ENCODE peak calls at places on chromosome 9, in nine cellular contexts. O is SJCRH30; E is right atrium auricular region; C is upper lobe of right lung; G is GM23248; V is gastrocnemius medialis; A is psoas muscle; K is body of pancreas; B is CD8-positive, alpha-beta memory T cell. T is an unnamed sample.
A peak's percentile ranks its signal among the peaks of the same experiment; 100 is the strongest.

GRCh38 chr9:7186175-7186574 is 428.4 kb downstream of the KDM4C start:
- DNase-seq in O (peak; percentile 54), E (no peak), C (no peak), G (peak; percentile 18), V (no peak), A (no peak), K (no peak), B (no peak), T (no peak)

GRCh38 chr9:134360897-134361296 is 34.6 kb downstream of the RXRA start:
- DNase-seq in O (no peak), E (no peak), C (no peak), G (peak; percentile 90), V (no peak), A (no peak), K (peak; percentile 58), B (no peak), T (no peak)

GRCh38 chr9:15211994-15212501 is 95.0 kb downstream of the TTC39B start:
- DNase-seq in O (no peak), E (no peak), C (no peak), G (peak; percentile 62), V (no peak), A (no peak), K (no peak), B (no peak), T (no peak)

GRCh38 chr9:126626117-126627022 is 12.6 kb downstream of the LMX1B start:
- DNase-seq in O (no peak), E (no peak), C (no peak), G (no peak), V (no peak), A (no peak), K (no peak), B (no peak), T (no peak)

GRCh38 chr9:127803507-127804352 is 1.0 kb downstream of the FPGS start:
- DNase-seq in O (no peak), E (no peak), C (peak; percentile 75), G (peak; percentile 81), V (peak; percentile 49), A (no peak), K (no peak), B (no peak), T (no peak)

GRCh38 chr9:122780026-122780425 is 8.7 kb upstream of the OR5C1 start:
- DNase-seq in O (no peak), E (no peak), C (no peak), G (no peak), V (no peak), A (no peak), K (no peak), B (no peak), T (no peak)

GRCh38 chr9:125585503-125586172 is 121.4 kb downstream of the MAPKAP1 start:
- DNase-seq in O (no peak), E (no peak), C (no peak), G (no peak), V (no peak), A (no peak), K (no peak), B (no peak), T (no peak)

GRCh38 chr9:73155389-73155788 is 3.7 kb downstream of the ANXA1 start:
- DNase-seq in O (no peak), E (no peak), C (no peak), G (peak; percentile 43), V (no peak), A (no peak), K (no peak), B (no peak), T (no peak)

GRCh38 chr9:113598883-113599282 is 135.4 kb downstream of the RGS3 start:
- DNase-seq in O (no peak), E (no peak), C (no peak), G (peak; percentile 45), V (no peak), A (no peak), K (no peak), B (no peak), T (no peak)

GRCh38 chr9:93562157-93562556 is 14.2 kb upstream of the PHF2 start:
- DNase-seq in O (no peak), E (no peak), C (no peak), G (no peak), V (no peak), A (no peak), K (no peak), B (no peak), T (no peak)

GRCh38 chr9:135230817-135231520 is 143.5 kb downstream of the OLFM1 start:
- DNase-seq in O (no peak), E (no peak), C (peak; percentile 34), G (no peak), V (no peak), A (peak; percentile 4), K (peak; percentile 7), B (no peak), T (no peak)

GRCh38 chr9:34982352-34982751 is 7.2 kb upstream of the DNAJB5 start:
- DNase-seq in O (no peak), E (no peak), C (no peak), G (no peak), V (no peak), A (no peak), K (no peak), B (no peak), T (no peak)

GRCh38 chr9:15086096-15087030 is 176.1 kb upstream of the FREM1 start:
- DNase-seq in O (no peak), E (no peak), C (no peak), G (peak; percentile 6), V (no peak), A (no peak), K (peak; percentile 45), B (no peak), T (no peak)

GRCh38 chr9:92425578-92425977 is 1.3 kb upstream of the OMD start:
- DNase-seq in O (peak; percentile 18), E (no peak), C (no peak), G (peak; percentile 63), V (no peak), A (no peak), K (no peak), B (no peak), T (no peak)

GRCh38 chr9:3736186-3736585 is 210.4 kb upstream of the RFX3 start:
- DNase-seq in O (no peak), E (no peak), C (no peak), G (no peak), V (no peak), A (no peak), K (no peak), B (no peak), T (no peak)

GRCh38 chr9:12705738-12706391 is 12.7 kb downstream of the TYRP1 start:
- DNase-seq in O (no peak), E (no peak), C (no peak), G (no peak), V (no peak), A (no peak), K (no peak), B (no peak), T (no peak)

GRCh38 chr9:97751510-97751909 is 54.4 kb upstream of the XPA start:
- DNase-seq in O (no peak), E (no peak), C (no peak), G (no peak), V (no peak), A (no peak), K (no peak), B (no peak), T (no peak)

GRCh38 chr9:23005061-23005690 is 558.6 kb downstream of the DMRTA1 start:
- DNase-seq in O (no peak), E (no peak), C (no peak), G (peak; percentile 23), V (no peak), A (no peak), K (no peak), B (no peak), T (no peak)

GRCh38 chr9:129436751-129437625 is 183.9 kb downstream of the C9orf50 start:
- DNase-seq in O (no peak), E (peak; percentile 74), C (peak; percentile 80), G (peak; percentile 79), V (no peak), A (peak; percentile 67), K (peak; percentile 80), B (no peak), T (peak; percentile 40)

DNA sequence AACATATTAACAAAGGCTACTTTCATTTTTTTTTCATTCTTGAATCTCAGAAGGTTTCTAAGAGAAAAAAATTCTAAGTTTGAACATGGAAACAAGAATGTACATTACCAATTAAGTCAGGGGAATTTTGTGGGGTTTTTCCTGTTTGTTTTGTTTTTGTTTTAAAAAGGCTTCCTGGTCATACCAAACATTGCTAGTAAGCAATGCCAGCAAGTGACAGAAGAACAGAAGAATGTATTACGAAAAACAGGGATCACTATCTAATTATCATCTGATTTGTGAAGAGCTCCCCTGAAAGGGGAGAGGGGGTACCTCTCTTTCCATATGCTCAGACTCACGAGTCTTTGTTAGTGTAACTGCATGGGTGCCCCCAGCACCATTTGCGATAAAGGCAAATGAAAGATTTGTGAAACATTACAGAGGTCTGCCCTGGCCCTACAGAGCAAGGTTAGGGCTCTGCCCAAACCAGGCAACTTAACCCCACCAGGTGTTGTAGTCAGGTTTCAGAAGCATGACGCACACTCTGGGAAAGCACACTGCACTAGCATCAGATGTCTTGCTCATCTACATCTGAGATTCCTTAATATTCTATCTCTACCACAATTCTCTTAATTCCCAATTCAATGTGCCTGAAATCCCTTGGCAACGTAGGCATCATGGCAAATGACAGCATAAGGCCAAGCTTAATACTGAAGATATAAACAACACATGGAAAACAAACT is 268.2 kb downstream of the MLLT3 start:
- DNase-seq in O (no peak), E (no peak), C (no peak), G (peak; percentile 44), V (no peak), A (no peak), K (no peak), B (no peak), T (no peak)
- H3K27ac ChIP-seq in O (no peak overlapping the region), E (no peak overlapping the region), C (no peak overlapping the region), G (peak overlapping the region; percentile 64), V (no peak overlapping the region), A (no peak overlapping the region), K (no peak overlapping the region), B (no peak overlapping the region), T (no peak overlapping the region)

DNA sequence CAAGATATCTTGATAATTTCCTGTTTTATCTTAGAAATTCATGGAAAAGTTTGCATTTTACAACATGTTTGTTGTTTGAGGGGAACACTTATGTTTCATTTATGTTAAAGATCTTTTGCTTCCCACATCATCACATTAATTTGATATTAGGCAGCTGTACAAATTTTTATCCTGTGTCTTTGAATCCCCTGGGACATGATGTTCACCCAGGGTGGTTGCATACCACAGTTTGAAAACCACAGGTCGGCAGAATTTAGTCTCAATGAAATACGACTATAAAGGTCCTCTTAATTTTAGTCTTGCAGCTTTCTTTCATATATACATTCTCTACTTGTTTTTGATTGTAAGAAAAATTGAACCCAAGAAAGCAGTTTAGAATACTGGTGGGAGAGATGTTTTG is 3.7 kb downstream of the NAA35 start:
- DNase-seq in O (no peak), E (no peak), C (no peak), G (no peak), V (no peak), A (no peak), K (no peak), B (no peak), T (no peak)
- H3K27ac ChIP-seq in O (no peak overlapping the region), E (no peak overlapping the region), C (no peak overlapping the region), G (no peak overlapping the region), V (peak overlapping the region; percentile 29), A (peak overlapping the region; percentile 25), K (no peak overlapping the region), B (no peak overlapping the region), T (no peak overlapping the region)

GRCh38 chr9:33155393-33155792 is 11.7 kb downstream of the B4GALT1 start:
- DNase-seq in O (no peak), E (peak; percentile 48), C (no peak), G (peak; percentile 30), V (no peak), A (no peak), K (no peak), B (no peak), T (no peak)
- H3K27ac ChIP-seq in O (no peak overlapping the region), E (no peak overlapping the region), C (peak overlapping the region; percentile 51), G (peak overlapping the region; percentile 14), V (peak overlapping the region; percentile 99), A (peak overlapping the region; percentile 12), K (no peak overlapping the region), B (no peak overlapping the region), T (no peak overlapping the region)

GRCh38 chr9:121272401-121272948 is 4.5 kb downstream of the GSN start:
- DNase-seq in O (no peak), E (no peak), C (no peak), G (no peak), V (no peak), A (no peak), K (no peak), B (no peak), T (no peak)
- H3K27ac ChIP-seq in O (peak overlapping the region; percentile 19), E (peak overlapping the region; percentile 92), C (peak overlapping the region; percentile 61), G (peak overlapping the region; percentile 73), V (peak overlapping the region; percentile 61), A (peak overlapping the region; percentile 73), K (no peak overlapping the region), B (no peak overlapping the region), T (peak overlapping the region; percentile 98)